ENCODE peak calls at places on chromosomes 6 and 20, in six cellular contexts. F, N, S, V, G and D are unnamed samples.

GRCh38 chr6:156700440-156701057 is 76.6 kb upstream of the ARID1B start:
- DNase-seq in V (no peak), G (no peak), N (no peak), F (no peak), S (no peak), D (no peak)

GRCh38 chr20:8129211-8129986 is 2.7 kb upstream of the PLCB1 start:
- DNase-seq in G (peak; percentile 86), S (no peak), N (no peak), V (peak; percentile 11), F (no peak), D (no peak)

GRCh38 chr20:19928379-19929360 is 88.5 kb upstream of the NAA20 start:
- DNase-seq in F (no peak), V (peak; percentile 28), S (no peak), G (no peak), N (no peak), D (no peak)

GRCh38 chr20:50512323-50512722 is 2.1 kb downstream of the PTPN1 start:
- DNase-seq in G (no peak), V (no peak), N (no peak), F (no peak), S (no peak), D (no peak)

GRCh38 chr6:105202486-105202885 is 22.7 kb upstream of the POPDC3 start:
- DNase-seq in G (no peak), V (no peak), N (no peak), F (no peak), S (no peak), D (no peak)

GRCh38 chr6:10576226-10576625 is 55.1 kb downstream of the GCNT2 start:
- DNase-seq in G (no peak), S (no peak), F (peak; percentile 74), N (no peak), V (no peak), D (no peak)

GRCh38 chr20:1370548-1371110 is 22.2 kb downstream of the FKBP1A start:
- DNase-seq in G (no peak), F (no peak), N (no peak), V (no peak), S (no peak), D (no peak)

GRCh38 chr20:34538671-34539123 is 19.8 kb upstream of the MAP1LC3A start:
- DNase-seq in G (peak; percentile 61), F (peak; percentile 45), N (peak; percentile 72), S (peak; percentile 64), V (peak; percentile 79), D (no peak)

GRCh38 chr20:43916073-43916874 is 1.6 kb downstream of the TOX2 start:
- DNase-seq in F (no peak), S (no peak), N (no peak), G (no peak), V (peak; percentile 25), D (no peak)

GRCh38 chr6:168698923-168699322 is 257.9 kb downstream of the SMOC2 start:
- DNase-seq in V (no peak), N (no peak), G (no peak), S (no peak), F (no peak), D (no peak)

GRCh38 chr20:19806806-19807691 is 49.0 kb downstream of the RIN2 start:
- DNase-seq in S (peak; percentile 32), G (no peak), N (no peak), V (no peak), F (peak; percentile 79), D (no peak)

GRCh38 chr20:36666181-36666740 is 20.3 kb upstream of the SLA2 start:
- DNase-seq in N (no peak), V (peak; percentile 43), F (peak; percentile 20), S (peak; percentile 42), G (peak; percentile 43), D (no peak)

GRCh38 chr20:20184149-20184548 is 131.8 kb downstream of the CFAP61 start:
- DNase-seq in V (peak; percentile 42), F (no peak), G (no peak), S (peak; percentile 16), N (peak; percentile 5), D (no peak)

GRCh38 chr6:33860706-33861474 is 57.1 kb upstream of the MLN start:
- DNase-seq in V (peak; percentile 80), N (no peak), S (no peak), G (no peak), F (peak; percentile 30), D (no peak)

GRCh38 chr6:139161817-139162284 is 27.0 kb downstream of the HECA start:
- DNase-seq in V (no peak), S (no peak), F (no peak), G (no peak), N (no peak), D (peak; percentile 91)

GRCh38 chr6:80210618-80211017 is 104.1 kb downstream of the BCKDHB start:
- DNase-seq in V (no peak), G (no peak), S (no peak), N (no peak), F (no peak), D (peak; percentile 13)

GRCh38 chr6:82246802-82247633 is 526 bp downstream of the IBTK start:
- DNase-seq in G (peak; percentile 83), F (peak; percentile 73), S (peak; percentile 74), N (peak; percentile 73), V (peak; percentile 77), D (no peak)

GRCh38 chr6:107129370-107129925 is 14.1 kb upstream of the BEND3 start:
- DNase-seq in F (no peak), V (no peak), N (no peak), G (no peak), S (no peak), D (no peak)

GRCh38 chr6:35596448-35597442 is 84.0 kb upstream of the TULP1 start:
- DNase-seq in S (peak; percentile 35), F (peak; percentile 98), V (no peak), N (no peak), G (no peak), D (no peak)

GRCh38 chr20:57951549-57951948 is 241.7 kb upstream of the PMEPA1 start:
- DNase-seq in N (no peak), F (no peak), V (no peak), G (no peak), S (no peak), D (no peak)

GRCh38 chr20:57948177-57948955 is 238.6 kb upstream of the PMEPA1 start:
- DNase-seq in F (no peak), V (no peak), G (no peak), S (no peak), N (no peak), D (no peak)

GRCh38 chr20:57953638-57954037 is 243.8 kb upstream of the PMEPA1 start:
- DNase-seq in G (no peak), F (no peak), S (no peak), V (no peak), N (no peak), D (no peak)

GRCh38 chr20:57952136-57952535 is 242.3 kb upstream of the PMEPA1 start:
- DNase-seq in V (no peak), G (no peak), N (no peak), F (no peak), S (no peak), D (no peak)

GRCh38 chr20:57950764-57951163 is 240.9 kb upstream of the PMEPA1 start:
- DNase-seq in S (no peak), G (no peak), V (no peak), N (no peak), F (no peak), D (no peak)
- TF ChIP-seq MYC in S (no peak), G (no peak), V (no peak), N (no peak), F (no peak), D (no peak)

GRCh38 chr6:43718387-43719105 is 31.0 kb upstream of the MRPS18A start:
- DNase-seq in N (no peak), F (no peak), V (no peak), G (peak; percentile 44), S (no peak), D (no peak)
- TF ChIP-seq MYC in N (no peak), F (no peak), V (no peak), G (no peak), S (no peak), D (no peak)

DNA sequence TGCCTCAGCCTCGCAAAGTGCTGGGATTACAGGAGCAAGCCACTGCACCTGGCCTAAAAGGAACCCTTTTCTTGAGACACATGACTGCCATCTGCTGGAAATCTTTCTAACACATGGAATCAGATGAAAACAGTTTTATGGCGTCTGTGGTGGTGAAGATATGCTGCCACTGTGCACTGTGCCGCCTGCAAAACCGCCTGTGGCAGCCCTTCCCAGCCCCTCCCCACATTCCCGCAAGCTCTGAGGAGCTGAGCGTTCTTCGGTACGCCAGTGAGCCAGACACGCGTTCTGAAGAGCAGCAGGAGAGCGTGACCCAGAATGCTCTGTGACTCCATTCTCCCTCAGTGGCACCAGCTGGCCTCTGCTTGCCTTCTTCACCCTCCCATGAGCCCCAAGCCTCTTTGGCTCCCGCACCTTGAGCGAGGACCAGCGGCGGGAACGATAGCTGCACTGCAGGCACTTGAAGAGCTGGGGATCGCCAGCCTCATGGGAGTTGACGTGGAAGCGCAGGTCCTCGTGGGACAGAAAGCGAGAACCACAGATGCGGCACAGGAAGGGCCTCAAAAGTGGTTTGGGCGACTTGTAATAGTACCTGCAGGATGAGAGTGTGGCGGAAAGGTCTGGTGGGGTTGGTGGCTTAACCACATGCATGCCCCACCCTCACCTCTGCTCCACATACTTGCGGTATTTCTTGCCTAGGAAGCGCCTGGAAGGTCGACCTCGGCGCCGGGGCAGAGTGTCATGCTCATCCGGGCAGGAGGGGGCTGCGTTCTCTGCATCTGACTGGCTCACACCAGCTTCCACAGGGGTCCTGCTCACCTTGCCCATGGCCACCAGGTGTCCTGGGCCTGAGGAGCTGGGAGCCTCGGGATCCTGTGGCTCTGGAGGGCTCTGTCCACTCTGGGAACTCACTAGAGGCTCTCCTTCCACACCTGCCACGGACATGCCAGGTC is 8.7 kb downstream of the ZNF335 start:
- DNase-seq in F (peak; percentile 36), N (peak; percentile 33), G (peak; percentile 82), V (peak; percentile 66), S (peak; percentile 68), D (no peak)
- TF ChIP-seq MYC in F (no peak), N (no peak), G (no peak), V (peak; percentile 52), S (no peak), D (no peak)

GRCh38 chr6:28212510-28213212 is 12.4 kb upstream of the ZSCAN9 start:
- DNase-seq in N (peak; percentile 82), G (peak; percentile 79), S (peak; percentile 87), F (peak; percentile 90), V (peak; percentile 90), D (peak; percentile 77)
- TF ChIP-seq MYC in N (peak; percentile 89), G (peak; percentile 62), S (no peak), F (no peak), V (peak; percentile 57), D (no peak)